ENCODE peak calls at places on chromosomes 6 and 20, in four cellular contexts. D, G, K and W are unnamed samples. For H3K27me3, the result is how much of the 10 kb centered on the place peaks cover.

GRCh38 chr6:7087491-7087979 is 20.2 kb upstream of the RREB1 start:
- DNase-seq in D (no peak), G (no peak), K (no peak), W (no peak)

GRCh38 chr6:168088161-168089106 is 9.4 kb upstream of the FRMD1 start:
- DNase-seq in K (peak), G (peak), D (peak), W (no peak)

GRCh38 chr20:32743237-32744112 is at the start of gene COMMD7:
- DNase-seq in K (peak), D (peak), G (peak), W (peak)

GRCh38 chr6:73803562-73804221 is 107.7 kb downstream of the CD109 start:
- DNase-seq in D (peak), G (peak), K (no peak), W (no peak)

GRCh38 chr6:164419099-164419498 is 890.3 kb downstream of the C6orf118 start:
- DNase-seq in G (no peak), D (no peak), K (no peak), W (no peak)

GRCh38 chr6:130162421-130162820 is 60.3 kb downstream of the SAMD3 start:
- DNase-seq in G (no peak), D (peak), K (no peak), W (no peak)

GRCh38 chr20:45944151-45944964 is 9.9 kb downstream of the PCIF1 start:
- DNase-seq in D (no peak), K (no peak), G (no peak), W (no peak)

GRCh38 chr20:44738779-44739477 is 6.7 kb upstream of the KCNK15 start:
- DNase-seq in G (peak), K (peak), D (peak), W (peak)

GRCh38 chr20:47781631-47782030 is 3.6 kb downstream of the SULF2 start:
- DNase-seq in G (no peak), K (no peak), D (no peak), W (no peak)

GRCh38 chr6:40585661-40586269 is 1.4 kb downstream of the LRFN2 start:
- DNase-seq in D (no peak), K (no peak), G (no peak), W (no peak)

GRCh38 chr6:95515975-95516374 is 61.4 kb upstream of the MANEA start:
- DNase-seq in K (no peak), G (no peak), D (no peak), W (no peak)

GRCh38 chr20:63738687-63739128 is 868 bp upstream of the SLC2A4RG start:
- DNase-seq in D (no peak), K (no peak), G (peak), W (peak)

GRCh38 chr20:5001174-5002076 is at the start of gene SLC23A2:
- DNase-seq in D (no peak), K (no peak), G (peak), W (peak)

GRCh38 chr6:1596088-1596852 is 13.4 kb upstream of the FOXC1 start:
- DNase-seq in K (no peak), G (peak), D (peak), W (peak)

GRCh38 chr6:150201791-150202329 is 59.0 kb downstream of the PPP1R14C start:
- DNase-seq in D (no peak), G (no peak), K (no peak), W (no peak)

GRCh38 chr6:68876792-68877493 is 241.9 kb downstream of the ADGRB3 start:
- DNase-seq in D (peak), K (no peak), G (peak), W (no peak)

GRCh38 chr6:13725570-13725969 is 13.9 kb upstream of the RANBP9 start:
- DNase-seq in D (peak), G (no peak), K (peak), W (no peak)

GRCh38 chr6:85465762-85466161 is 15.9 kb downstream of the NT5E start:
- DNase-seq in K (no peak), G (no peak), D (no peak), W (no peak)

GRCh38 chr20:36216314-36217025 is 19.8 kb upstream of the AAR2 start:
- DNase-seq in G (no peak), D (no peak), K (no peak), W (no peak)

GRCh38 chr20:36210561-36210960 is 25.7 kb upstream of the AAR2 start:
- DNase-seq in K (no peak), D (no peak), G (peak), W (no peak)

GRCh38 chr20:36215778-36216177 is 20.5 kb upstream of the AAR2 start:
- DNase-seq in G (no peak), D (no peak), K (no peak), W (no peak)

GRCh38 chr20:36214684-36215256 is 21.5 kb upstream of the AAR2 start:
- DNase-seq in K (no peak), G (peak), D (peak), W (no peak)

DNA sequence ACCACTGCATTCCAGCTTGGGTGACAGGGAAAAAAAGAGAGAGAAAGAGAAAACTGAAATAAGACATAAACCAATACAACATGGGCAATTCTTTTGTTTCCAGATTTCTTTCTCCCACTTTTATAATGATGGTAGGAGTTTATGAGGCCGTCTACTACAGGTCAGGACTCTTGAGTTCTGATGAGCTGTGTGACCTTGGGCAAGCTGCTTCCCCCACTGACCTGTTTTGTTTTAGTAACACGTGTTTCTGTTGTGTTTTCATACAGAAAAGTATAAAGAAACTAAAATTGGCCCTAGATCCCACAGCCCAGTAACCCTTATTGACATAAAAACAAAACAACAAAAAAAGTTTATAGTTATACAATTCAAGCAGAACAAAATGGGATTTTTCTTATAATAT is 22.9 kb upstream of the AAR2 start:
- DNase-seq in D (no peak), K (no peak), G (no peak), W (no peak)
- TF ChIP-seq CTCF in D (no peak), K (no peak), G (no peak), W (no peak)

DNA sequence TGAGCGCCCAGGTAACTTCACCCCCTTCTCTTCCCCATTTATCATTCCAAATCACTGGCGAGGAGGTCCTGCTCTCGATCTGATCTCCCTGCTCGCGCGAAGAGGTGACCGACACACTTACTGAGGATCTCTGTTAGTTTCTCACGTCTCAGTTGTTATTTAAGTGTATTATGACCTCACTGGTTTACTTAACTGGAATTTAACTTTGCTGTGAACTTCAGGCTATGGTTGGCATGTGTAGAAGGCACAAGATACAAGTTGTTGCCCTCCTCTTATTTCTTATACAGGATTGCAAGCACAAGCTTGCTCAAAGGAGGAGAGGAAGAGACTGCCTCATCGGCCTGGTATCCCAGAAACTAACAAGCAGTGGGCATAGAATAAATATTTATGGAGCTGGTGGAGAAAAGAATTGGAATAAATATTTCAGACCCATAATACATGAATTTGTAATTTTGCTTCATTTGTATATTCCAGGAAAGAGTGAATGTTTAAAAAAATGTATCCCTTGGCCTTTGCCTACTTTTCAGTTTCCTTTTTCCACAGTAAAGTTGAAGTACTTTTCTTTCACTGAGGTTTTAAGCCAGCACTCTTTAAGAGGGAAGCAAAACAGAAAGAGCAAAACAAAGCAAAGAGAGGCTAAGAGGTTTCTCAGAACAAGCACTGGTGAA is 1.3 kb downstream of the RNF217 start:
- DNase-seq in G (peak), K (no peak), D (peak), W (no peak)
- H3K27ac ChIP-seq in G (peak), K (peak), D (peak), W (no peak)

GRCh38 chr6:144066255-144066654 is 29.1 kb downstream of the SF3B5 start:
- DNase-seq in G (no peak), K (no peak), D (no peak), W (no peak)
- H3K27me3 ChIP-seq in G (half or more), K (under half), D (half or more), W (under half)

DNA sequence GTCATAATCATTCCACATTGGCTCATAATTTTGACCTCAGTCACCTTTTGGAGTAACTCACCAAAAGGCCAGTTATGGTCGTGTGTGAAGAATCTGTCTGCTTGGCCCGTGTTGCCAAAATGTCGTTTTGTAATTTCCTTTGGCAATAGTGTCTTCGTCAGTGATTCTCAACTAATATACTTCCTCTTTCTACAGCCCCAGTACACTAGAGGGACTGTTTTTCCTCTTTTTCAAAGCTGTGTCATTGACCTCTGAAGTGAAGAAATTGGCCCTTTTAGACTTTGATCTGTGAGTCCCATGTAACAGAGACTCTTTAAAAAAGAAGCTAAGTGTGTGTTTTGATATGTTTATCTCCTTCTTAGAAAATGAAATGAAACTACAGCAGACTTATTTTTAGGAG is 5.2 kb downstream of the FOXO3 start:
- DNase-seq in K (peak), D (peak), G (no peak), W (no peak)
- TF ChIP-seq CTCF in K (no peak), D (peak), G (peak), W (no peak)

GRCh38 chr20:34001378-34001777 is 7.7 kb downstream of the RALY start:
- DNase-seq in G (no peak), K (no peak), D (peak), W (no peak)

GRCh38 chr20:33999025-33999629 is 5.4 kb downstream of the RALY start:
- DNase-seq in D (peak), G (no peak), K (no peak), W (no peak)

GRCh38 chr20:34008477-34008876 is 14.8 kb downstream of the RALY start:
- DNase-seq in K (no peak), D (no peak), G (no peak), W (no peak)

GRCh38 chr20:34004790-34005457 is 11.2 kb downstream of the RALY start:
- DNase-seq in D (no peak), K (no peak), G (no peak), W (no peak)

GRCh38 chr20:34004227-34004626 is 10.5 kb downstream of the RALY start:
- DNase-seq in D (no peak), K (no peak), G (no peak), W (no peak)
- H3K27ac ChIP-seq in D (no peak), K (no peak), G (no peak), W (no peak)

DNA sequence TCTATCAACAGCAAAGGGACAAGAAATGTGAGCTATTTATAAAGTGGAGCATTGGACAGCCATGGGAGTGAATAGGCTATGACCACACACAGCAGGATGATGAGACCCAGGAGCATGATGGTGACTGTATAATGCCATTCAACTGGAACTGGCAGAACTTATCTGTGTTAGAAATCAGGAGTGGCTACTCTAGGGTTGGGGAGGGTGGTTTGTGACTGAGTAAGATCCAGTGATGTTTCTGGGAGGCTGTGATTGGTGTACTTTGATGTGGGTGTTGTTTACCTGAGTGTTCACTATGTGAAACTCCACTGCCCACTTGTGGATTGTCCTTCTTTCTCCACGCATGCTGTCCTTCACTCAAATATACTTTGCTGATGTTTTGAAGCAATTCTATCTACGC is 11.5 kb upstream of the HLA-B start:
- DNase-seq in K (no peak), G (no peak), D (no peak), W (no peak)
- H3K27me3 ChIP-seq in K (under half), G (half or more), D (under half), W (under half)

GRCh38 chr20:208937-209566 is 18.0 kb upstream of the DEFB129 start:
- DNase-seq in G (peak), K (no peak), D (peak), W (no peak)
- TF ChIP-seq CTCF in G (peak), K (no peak), D (peak), W (peak)

DNA sequence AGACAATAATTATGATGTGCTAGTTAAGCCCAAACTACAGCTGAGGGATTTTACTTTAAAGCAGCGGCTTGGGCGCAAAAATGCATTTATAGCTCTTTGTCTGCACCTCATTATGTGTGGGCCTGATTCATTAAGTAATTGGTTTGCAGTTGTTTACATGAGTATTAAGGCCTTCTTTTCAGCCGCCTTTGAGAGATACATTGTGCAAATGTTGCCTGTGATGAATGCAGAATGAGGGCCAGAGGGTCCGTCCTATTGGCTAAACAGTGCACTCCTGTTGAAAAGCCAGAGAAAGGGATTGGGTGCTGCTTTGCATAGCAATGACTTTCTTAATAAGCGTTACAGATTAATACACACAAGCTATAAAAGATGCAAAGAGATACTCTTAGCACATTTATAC is 68.3 kb upstream of the XRN2 start:
- DNase-seq in G (no peak), K (no peak), D (no peak), W (no peak)
- H3K27ac ChIP-seq in G (no peak), K (no peak), D (no peak), W (no peak)